ENCODE peak calls at places on chromosome 6, in nine cellular contexts. A, G, X, W, E, J, I, N and T are unnamed samples.

GRCh38 chr6:107690864-107691661 is 133.1 kb downstream of the SCML4 start:
- DNase-seq in A (no peak), G (no peak), X (no peak), W (no peak), E (no peak), J (no peak), I (no peak), N (no peak), T (no peak)

GRCh38 chr6:133682506-133683290 is 206.2 kb upstream of the TCF21 start:
- DNase-seq in A (no peak), G (no peak), X (no peak), W (no peak), E (no peak), J (no peak), I (no peak), N (no peak), T (no peak)

GRCh38 chr6:28407401-28407800 is 7.9 kb upstream of the ZSCAN12 start:
- DNase-seq in A (no peak), G (no peak), X (no peak), W (no peak), E (no peak), J (no peak), I (no peak), N (no peak), T (no peak)

GRCh38 chr6:160733045-160733646 is 31.1 kb downstream of the PLG start:
- DNase-seq in A (no peak), G (no peak), X (peak; percentile 51), W (peak; percentile 43), E (peak; percentile 47), J (peak; percentile 87), I (peak; percentile 45), N (peak; percentile 59), T (peak; percentile 52)

GRCh38 chr6:87277123-87277522 is 45.3 kb upstream of the SMIM8 start:
- DNase-seq in A (no peak), G (no peak), X (no peak), W (no peak), E (no peak), J (peak; percentile 73), I (no peak), N (no peak), T (no peak)

GRCh38 chr6:168228676-168229367 is 90.8 kb downstream of the DACT2 start:
- DNase-seq in A (no peak), G (no peak), X (no peak), W (no peak), E (no peak), J (no peak), I (no peak), N (no peak), T (no peak)

GRCh38 chr6:122789862-122790739 is 1.0 kb downstream of the SMPDL3A start:
- DNase-seq in A (no peak), G (no peak), X (peak; percentile 57), W (peak; percentile 41), E (peak; percentile 30), J (no peak), I (no peak), N (no peak), T (peak; percentile 57)

GRCh38 chr6:53765270-53765669 is 29.5 kb upstream of the LRRC1 start:
- DNase-seq in A (no peak), G (no peak), X (no peak), W (no peak), E (no peak), J (no peak), I (no peak), N (no peak), T (no peak)

GRCh38 chr6:11064836-11065235 is 20.7 kb upstream of the ELOVL2 start:
- DNase-seq in A (no peak), G (no peak), X (peak; percentile 46), W (no peak), E (no peak), J (no peak), I (no peak), N (peak; percentile 71), T (no peak)

GRCh38 chr6:13272131-13273046 is 55.9 kb downstream of the TBC1D7 start:
- DNase-seq in A (no peak), G (no peak), X (peak; percentile 21), W (peak; percentile 69), E (no peak), J (peak; percentile 84), I (no peak), N (no peak), T (peak; percentile 64)